ENCODE peak calls at places on chromosomes 2 and 18, in six cellular contexts. B, O, L, V, G and N are unnamed samples.

GRCh38 chr18:47413327-47413726 is 161.9 kb upstream of the SKOR2 start:
- DNase-seq in B (no peak), O (no peak), L (no peak), V (no peak), G (no peak), N (no peak)

GRCh38 chr2:20622731-20623130 is 28.2 kb downstream of the HS1BP3 start:
- DNase-seq in B (no peak), O (no peak), L (no peak), V (peak), G (no peak), N (peak)

GRCh38 chr18:77023115-77023782 is 109.3 kb downstream of the MBP start:
- DNase-seq in B (no peak), O (no peak), L (no peak), V (no peak), G (no peak), N (no peak)

GRCh38 chr2:170815746-170816498 is 765 bp upstream of the GAD1 start:
- DNase-seq in B (peak), O (peak), L (peak), V (peak), G (peak), N (peak)

GRCh38 chr2:49972699-49973098 is 818.4 kb upstream of the FSHR start:
- DNase-seq in B (no peak), O (peak), L (no peak), V (no peak), G (peak), N (no peak)

GRCh38 chr2:127195140-127196074 is 24.7 kb downstream of the CYP27C1 start:
- DNase-seq in B (no peak), O (no peak), L (no peak), V (no peak), G (no peak), N (peak)

GRCh38 chr2:60577884-60578283 is 24.4 kb upstream of the BCL11A start:
- DNase-seq in B (no peak), O (no peak), L (no peak), V (no peak), G (no peak), N (no peak)

GRCh38 chr2:211957799-211958198 is 580.8 kb downstream of the ERBB4 start:
- DNase-seq in B (no peak), O (no peak), L (no peak), V (no peak), G (no peak), N (no peak)

GRCh38 chr2:54207666-54208195 is 48.3 kb downstream of the TSPYL6 start:
- DNase-seq in B (no peak), O (no peak), L (no peak), V (no peak), G (no peak), N (no peak)

GRCh38 chr2:239593965-239594771 is 193.3 kb upstream of the HDAC4 start:
- DNase-seq in B (no peak), O (no peak), L (no peak), V (peak), G (no peak), N (peak)

GRCh38 chr2:228657807-228658402 is 476.4 kb upstream of the SPHKAP start:
- DNase-seq in B (peak), O (peak), L (peak), V (no peak), G (no peak), N (no peak)

GRCh38 chr2:168997113-168997512 is 34.0 kb downstream of the ABCB11 start:
- DNase-seq in B (no peak), O (no peak), L (no peak), V (no peak), G (no peak), N (no peak)

GRCh38 chr18:75216926-75217303 is 6.3 kb downstream of the TSHZ1 start:
- DNase-seq in B (no peak), O (no peak), L (no peak), V (no peak), G (no peak), N (no peak)

GRCh38 chr18:48845174-48845573 is 105.6 kb downstream of the SMAD7 start:
- DNase-seq in B (no peak), O (no peak), L (no peak), V (no peak), G (no peak), N (peak)

GRCh38 chr2:100606740-100607343 is 44.0 kb downstream of the PDCL3 start:
- DNase-seq in B (peak), O (peak), L (peak), V (no peak), G (peak), N (no peak)

GRCh38 chr2:128269358-128270305 is 49.0 kb downstream of the HS6ST1 start:
- DNase-seq in B (no peak), O (no peak), L (no peak), V (no peak), G (peak), N (peak)

GRCh38 chr2:134527398-134527797 is 191.4 kb downstream of the TMEM163 start:
- DNase-seq in B (no peak), O (no peak), L (no peak), V (no peak), G (no peak), N (no peak)

GRCh38 chr2:238970553-238971081 is 122.7 kb downstream of the TWIST2 start:
- DNase-seq in B (peak), O (peak), L (peak), V (peak), G (peak), N (peak)

GRCh38 chr2:42767899-42768705 is 4.2 kb upstream of the OXER1 start:
- DNase-seq in B (no peak), O (no peak), L (no peak), V (no peak), G (no peak), N (no peak)

GRCh38 chr2:205769494-205769848 is 87.2 kb downstream of the NRP2 start:
- DNase-seq in B (peak), O (no peak), L (no peak), V (no peak), G (no peak), N (no peak)

GRCh38 chr18:41906528-41907256 is 48.3 kb upstream of the PIK3C3 start:
- DNase-seq in B (peak), O (peak), L (peak), V (no peak), G (no peak), N (no peak)

GRCh38 chr2:231411871-231412615 is 16.5 kb downstream of the B3GNT7 start:
- DNase-seq in B (peak), O (peak), L (peak), V (peak), G (peak), N (peak)

GRCh38 chr2:31586230-31586629 is 5.5 kb upstream of the SRD5A2 start:
- DNase-seq in B (no peak), O (no peak), L (no peak), V (no peak), G (no peak), N (no peak)

GRCh38 chr2:144683955-144684354 is 164.0 kb upstream of the ZEB2 start:
- DNase-seq in B (no peak), O (no peak), L (no peak), V (no peak), G (no peak), N (no peak)

GRCh38 chr18:3104190-3105054 is 91.5 kb upstream of the LPIN2 start:
- DNase-seq in B (peak), O (no peak), L (peak), V (no peak), G (no peak), N (no peak)

GRCh38 chr18:79525556-79526467 is 130.1 kb downstream of the NFATC1 start:
- DNase-seq in B (peak), O (no peak), L (peak), V (peak), G (peak), N (peak)

GRCh38 chr2:127014224-127014623 is 92.7 kb downstream of the BIN1 start:
- DNase-seq in B (peak), O (no peak), L (no peak), V (no peak), G (no peak), N (no peak)

DNA sequence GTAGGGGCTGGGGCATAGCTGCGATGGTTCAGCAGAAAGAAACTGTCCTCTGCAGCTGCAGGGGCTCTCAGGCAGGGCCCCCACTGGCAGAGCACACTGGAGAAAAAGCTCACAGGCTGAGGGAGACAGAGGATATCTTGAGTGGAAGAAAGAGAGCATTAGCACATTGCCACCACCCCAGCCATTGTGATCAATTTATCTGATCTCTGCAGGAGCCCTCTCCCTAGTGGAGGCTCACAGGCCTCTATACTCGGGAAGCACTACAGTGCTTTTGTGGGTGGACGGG is 801 bp upstream of the SFTPB start:
- DNase-seq in B (no peak), O (no peak), L (no peak), V (no peak), G (no peak), N (no peak)
- H3K27ac ChIP-seq in B (no peak), O (no peak), L (no peak), V (no peak), G (no peak), N (no peak)

DNA sequence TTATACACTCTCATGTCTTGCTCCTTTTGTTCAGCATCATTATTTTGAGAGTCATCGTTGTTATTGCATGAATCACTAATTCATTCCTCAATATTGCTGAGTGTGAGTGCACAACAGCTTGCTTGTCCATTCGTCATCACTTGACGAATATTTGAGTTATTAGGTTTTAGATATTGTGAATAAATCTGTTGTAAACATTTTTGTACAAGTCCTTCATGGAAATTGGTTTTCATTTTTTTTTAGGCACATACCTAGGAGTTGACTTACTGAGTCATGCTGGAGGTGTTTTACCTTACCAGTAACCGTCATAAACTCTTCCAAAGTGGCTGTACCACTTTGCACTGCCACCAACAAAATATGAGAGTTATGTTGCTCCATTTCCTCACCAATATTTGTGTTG is 84.2 kb upstream of the NCK2 start:
- DNase-seq in B (peak), O (no peak), L (no peak), V (no peak), G (no peak), N (no peak)
- H3K27ac ChIP-seq in B (no peak), O (no peak), L (no peak), V (no peak), G (no peak), N (no peak)

DNA sequence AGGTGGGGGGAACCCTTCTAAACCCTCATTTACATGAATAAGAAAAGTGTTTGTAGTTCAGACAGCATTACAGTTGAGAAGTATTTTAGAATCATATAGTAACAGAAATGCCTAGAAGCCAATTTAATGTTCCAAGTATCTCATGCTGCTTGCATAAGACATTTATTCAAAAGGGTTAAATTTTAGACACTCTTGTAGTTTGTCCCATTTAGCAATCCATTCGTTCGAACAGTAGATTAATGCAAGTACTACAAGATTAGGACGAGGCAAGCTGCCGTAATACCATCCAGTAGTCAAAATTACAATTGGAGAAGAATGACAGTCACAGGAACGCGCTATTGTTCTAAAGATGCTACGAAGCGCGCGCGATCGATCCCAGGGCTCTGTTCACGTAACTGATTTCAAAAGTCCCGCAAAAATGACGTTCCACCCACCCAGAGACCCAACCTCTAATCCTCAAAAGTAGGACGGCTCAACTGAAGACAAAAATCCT is 1.2 kb downstream of the TMEM237 start:
- DNase-seq in B (no peak), O (no peak), L (no peak), V (no peak), G (no peak), N (peak)
- H3K27ac ChIP-seq in B (peak), O (peak), L (peak), V (peak), G (peak), N (peak)

DNA sequence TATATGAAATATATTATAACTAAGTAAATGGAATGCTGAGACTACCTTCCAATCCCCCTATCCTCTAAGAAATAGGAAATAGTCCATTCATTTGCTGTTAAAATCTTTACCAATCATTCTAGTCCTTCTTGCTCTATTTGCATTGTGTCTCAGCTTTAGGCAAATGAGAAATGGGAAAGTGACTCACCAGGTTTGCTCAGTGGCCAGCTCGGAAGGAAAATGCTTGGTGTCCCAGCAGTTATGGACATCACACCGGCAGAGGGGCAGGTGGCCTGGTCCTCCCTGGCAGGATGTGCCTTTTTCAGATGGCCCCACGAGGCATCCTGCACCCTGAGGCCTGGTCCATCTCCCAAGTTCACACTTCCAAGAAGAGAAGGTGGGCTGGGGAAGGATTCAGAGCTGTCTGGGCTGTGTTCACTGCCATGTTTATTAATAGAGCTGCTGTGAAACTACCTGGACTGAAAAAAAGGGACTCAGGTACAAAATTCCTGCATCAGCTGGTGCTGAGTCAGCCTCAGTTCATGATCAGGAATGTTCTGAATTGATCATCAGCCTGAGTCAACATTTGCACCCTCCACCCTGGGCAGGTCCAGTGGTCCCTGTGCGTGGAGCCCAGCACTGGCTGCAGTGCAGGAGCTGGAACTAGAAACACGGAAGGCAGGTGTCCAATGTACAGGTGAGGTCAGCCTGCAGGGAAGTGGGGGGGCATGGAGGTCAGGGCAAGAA is 60.1 kb upstream of the ARL4C start:
- DNase-seq in B (peak), O (no peak), L (no peak), V (no peak), G (no peak), N (no peak)
- H3K27ac ChIP-seq in B (no peak), O (no peak), L (no peak), V (no peak), G (no peak), N (no peak)

GRCh38 chr2:165056585-165056984 is 101.3 kb upstream of the SLC38A11 start:
- DNase-seq in B (no peak), O (no peak), L (no peak), V (no peak), G (no peak), N (no peak)
- H3K27ac ChIP-seq in B (no peak), O (no peak), L (no peak), V (no peak), G (no peak), N (no peak)

DNA sequence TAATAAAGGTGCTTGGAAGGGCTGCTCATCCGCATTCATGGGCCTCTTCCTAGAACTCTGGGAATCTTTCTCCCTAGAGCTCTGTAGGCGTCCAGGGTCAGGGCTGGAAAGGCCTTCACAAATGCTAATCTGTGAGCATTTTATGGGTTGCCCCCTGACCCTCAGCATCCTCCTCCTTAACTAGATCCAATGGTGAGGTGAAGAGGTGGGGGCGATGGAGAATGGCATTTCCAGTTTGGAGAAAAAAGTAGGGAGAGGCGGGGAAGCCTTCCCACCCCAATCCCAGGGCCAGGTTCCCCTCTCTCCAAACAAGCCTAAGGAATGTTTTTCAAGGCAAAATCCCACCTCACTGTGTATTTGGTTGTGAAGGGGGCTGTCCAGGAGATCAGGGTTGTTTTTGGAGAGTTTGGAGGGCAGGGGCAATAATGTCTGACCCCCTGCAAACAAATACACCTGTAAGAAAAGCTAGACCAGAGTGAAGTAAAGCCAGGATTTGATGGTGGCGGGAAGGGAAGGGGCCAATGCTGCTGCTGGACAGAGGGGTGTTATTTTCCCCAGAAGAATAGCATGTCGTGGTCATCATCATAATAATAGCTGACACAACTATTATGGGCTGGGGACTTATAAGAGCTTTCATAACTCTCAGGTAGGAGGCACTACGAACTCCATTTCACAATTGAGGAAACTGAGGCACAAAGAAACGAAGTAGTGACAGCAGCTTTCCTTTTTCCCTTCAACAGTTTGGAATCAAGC is 1.4 kb upstream of the MYCN start:
- DNase-seq in B (no peak), O (no peak), L (no peak), V (no peak), G (peak), N (no peak)
- H3K27ac ChIP-seq in B (no peak), O (no peak), L (no peak), V (no peak), G (peak), N (no peak)

GRCh38 chr2:174668075-174668474 is 70.5 kb upstream of the WIPF1 start:
- DNase-seq in B (no peak), O (no peak), L (no peak), V (no peak), G (no peak), N (no peak)
- H3K27ac ChIP-seq in B (no peak), O (no peak), L (no peak), V (no peak), G (no peak), N (no peak)

GRCh38 chr2:180653481-180653880 is 326.9 kb upstream of the UBE2E3 start:
- DNase-seq in B (no peak), O (no peak), L (no peak), V (no peak), G (no peak), N (no peak)

GRCh38 chr2:180655393-180655792 is 325.0 kb upstream of the UBE2E3 start:
- DNase-seq in B (peak), O (no peak), L (no peak), V (no peak), G (no peak), N (no peak)

GRCh38 chr2:180656455-180656847 is 324.0 kb upstream of the UBE2E3 start:
- DNase-seq in B (peak), O (no peak), L (peak), V (no peak), G (no peak), N (no peak)

GRCh38 chr2:180657054-180657453 is 323.4 kb upstream of the UBE2E3 start:
- DNase-seq in B (peak), O (no peak), L (no peak), V (no peak), G (no peak), N (no peak)

DNA sequence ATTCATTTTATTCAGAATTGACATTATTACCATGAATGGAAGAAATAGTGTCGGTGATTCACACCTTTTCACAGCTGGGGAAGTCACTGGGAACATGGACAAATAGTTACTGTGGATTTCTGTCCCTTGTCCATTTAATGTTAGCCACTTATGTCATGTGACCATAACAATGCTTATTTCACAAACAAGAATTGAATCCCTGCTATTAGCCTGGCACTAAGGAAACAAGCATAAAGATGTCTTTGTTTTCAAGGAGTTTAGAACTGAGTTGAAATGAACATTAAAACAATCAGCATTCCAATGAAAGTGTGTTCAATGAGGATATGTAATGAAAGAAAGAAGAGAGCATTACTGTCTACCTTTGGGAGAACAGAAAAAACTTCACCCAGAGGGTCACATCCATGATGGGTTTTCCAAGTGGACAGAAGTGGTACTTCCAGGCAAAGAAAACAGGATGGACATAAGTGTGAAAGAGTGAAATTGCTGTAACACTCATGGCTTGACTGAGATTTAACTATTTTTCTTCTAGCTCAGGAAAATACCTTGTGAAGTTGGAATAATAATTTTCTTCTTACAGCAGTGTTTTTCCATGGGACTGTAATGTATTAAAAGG is 324.5 kb upstream of the UBE2E3 start:
- DNase-seq in B (no peak), O (no peak), L (no peak), V (no peak), G (no peak), N (no peak)
- H3K27ac ChIP-seq in B (no peak), O (no peak), L (no peak), V (no peak), G (no peak), N (no peak)

DNA sequence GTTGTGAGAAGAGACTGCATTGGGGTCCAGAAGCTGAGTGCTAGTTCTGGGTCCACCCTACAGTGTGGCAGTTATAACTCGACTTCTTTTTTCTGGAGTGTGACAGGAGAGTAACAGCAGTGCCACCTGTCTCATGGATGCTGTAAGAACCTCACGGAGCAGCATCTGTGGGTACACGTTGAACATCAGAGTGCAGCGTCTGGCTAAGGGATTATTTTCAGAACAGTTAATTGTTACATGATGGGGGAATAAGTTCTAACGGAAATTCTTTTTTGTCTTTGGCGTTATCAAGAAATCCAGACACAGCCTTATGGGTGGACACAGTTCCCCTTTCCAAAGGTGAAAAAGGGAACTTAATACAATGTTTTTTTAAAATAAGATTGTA is 28.3 kb upstream of the TOGARAM2 start:
- DNase-seq in B (no peak), O (peak), L (no peak), V (no peak), G (no peak), N (no peak)
- H3K27ac ChIP-seq in B (no peak), O (no peak), L (no peak), V (no peak), G (no peak), N (no peak)